ENCODE peak calls at places on chromosomes 13 and 19, in seven cellular contexts. B is mesendoderm, K is H9, S is neuronal stem cell, R is H1, V is mesenchymal stem cell, D is trophoblast cell. C is an unnamed sample.

GRCh38 chr13:75787249-75787940 is 151.3 kb downstream of the LMO7 start:
- DNase-seq in R (no peak), B (peak; percentile 16), D (no peak), S (no peak), K (no peak), V (peak; percentile 47), C (peak; percentile 79)

GRCh38 chr13:107883561-107884175 is 331.7 kb downstream of the LIG4 start:
- DNase-seq in S (no peak), D (no peak), K (no peak), V (peak; percentile 83), R (no peak), B (no peak), C (peak; percentile 93)

GRCh38 chr13:99289674-99290337 is 17.4 kb downstream of the GPR183 start:
- DNase-seq in K (no peak), V (no peak), D (peak; percentile 35), B (no peak), R (no peak), S (no peak), C (no peak)

GRCh38 chr19:28560786-28561185 is 652.2 kb downstream of the UQCRFS1 start:
- DNase-seq in R (no peak), S (no peak), V (no peak), B (peak; percentile 16), K (no peak), D (no peak), C (no peak)

GRCh38 chr19:52196256-52196967 is 6.6 kb downstream of the PPP2R1A start:
- DNase-seq in R (no peak), D (no peak), S (no peak), K (no peak), V (no peak), B (no peak), C (peak; percentile 62)

GRCh38 chr19:15292140-15292539 is 40.2 kb downstream of the BRD4 start:
- DNase-seq in V (no peak), S (no peak), K (no peak), D (no peak), R (no peak), B (no peak), C (no peak)

GRCh38 chr13:109790071-109790470 is 3.7 kb upstream of the IRS2 start:
- DNase-seq in D (no peak), S (no peak), K (no peak), V (no peak), B (no peak), R (no peak), C (no peak)

GRCh38 chr13:102651892-102652291 is 43.0 kb downstream of the METTL21C start:
- DNase-seq in K (no peak), D (no peak), S (no peak), V (peak; percentile 88), B (no peak), R (no peak), C (peak; percentile 52)

DNA sequence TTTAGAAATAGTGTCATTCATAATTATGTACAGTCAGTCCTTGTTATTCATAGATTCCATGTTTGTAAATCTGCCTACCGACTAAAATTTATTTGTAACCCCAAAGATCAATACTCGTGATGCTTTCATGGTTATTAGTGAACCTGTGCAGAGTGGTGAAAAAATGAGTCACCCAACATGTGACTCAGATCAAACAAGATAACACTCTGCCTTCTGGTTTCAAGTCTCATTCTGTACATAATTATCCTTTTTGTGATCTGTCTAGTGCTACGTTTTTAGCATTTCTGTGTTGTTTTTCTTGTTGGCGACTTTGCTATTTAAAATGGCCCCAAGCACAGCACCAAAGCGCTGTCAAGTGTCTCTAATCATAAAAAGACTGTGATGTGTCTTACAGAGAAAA is 274.7 kb downstream of the SUCLA2 start:
- DNase-seq in B (no peak), V (no peak), K (no peak), R (no peak), S (no peak), D (no peak), C (no peak)
- H3K23ac ChIP-seq in B (no peak overlapping the region), V (no peak overlapping the region), K (no peak overlapping the region), R (no peak overlapping the region), S (no peak overlapping the region), D (no peak overlapping the region), C (no peak overlapping the region)

GRCh38 chr19:39205449-39205764 is 1.3 kb upstream of the SYCN start:
- DNase-seq in K (no peak), B (no peak), R (no peak), S (no peak), D (no peak), V (no peak), C (no peak)
- H2BK120ac ChIP-seq in K (no peak overlapping the region), B (no peak overlapping the region), R (no peak overlapping the region), S (no peak overlapping the region), D (no peak overlapping the region), V (no peak overlapping the region), C (no peak overlapping the region)

DNA sequence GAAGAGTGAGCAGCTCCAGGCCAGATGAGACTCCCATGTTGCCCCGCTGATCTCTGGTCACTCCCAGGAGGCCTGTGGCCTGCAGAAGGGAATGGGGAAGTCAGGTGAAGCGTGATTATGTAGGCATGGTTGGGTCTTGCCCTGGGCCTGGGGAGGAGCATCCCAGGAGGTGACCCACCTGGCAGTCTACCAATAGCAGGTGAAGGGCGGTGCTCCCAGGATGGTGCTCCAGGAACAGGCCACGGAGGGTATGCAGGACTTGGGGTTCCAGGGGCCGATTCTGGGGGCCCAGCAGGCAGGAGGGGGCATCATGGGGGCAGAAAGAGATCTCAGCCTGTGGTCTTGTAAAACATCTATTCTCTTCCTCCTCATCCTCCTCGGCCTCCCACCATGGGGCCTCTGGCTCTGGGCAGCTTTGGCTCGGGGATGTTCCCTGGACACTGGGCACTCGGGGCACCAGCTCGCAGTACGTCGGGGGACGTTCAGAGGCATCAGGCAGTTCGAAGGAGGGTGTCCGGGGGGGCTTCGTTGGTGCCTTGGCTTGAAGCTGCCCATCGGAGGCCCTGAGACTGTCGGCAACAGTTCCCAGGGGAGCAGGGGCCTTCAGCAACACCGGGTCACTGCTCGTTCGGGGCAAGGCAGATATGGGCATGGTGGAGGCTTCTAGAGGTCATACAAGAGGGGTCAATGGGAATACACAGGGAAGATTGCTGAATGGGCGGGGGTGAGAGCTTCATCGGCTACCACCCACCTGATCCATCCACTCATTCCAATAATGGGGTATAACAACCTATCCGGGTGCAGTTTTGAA is 12.4 kb downstream of the SH2D3A start:
- DNase-seq in R (no peak), V (no peak), S (no peak), D (no peak), B (no peak), K (no peak), C (no peak)
- H3K23ac ChIP-seq in R (no peak overlapping the region), V (no peak overlapping the region), S (no peak overlapping the region), D (no peak overlapping the region), B (no peak overlapping the region), K (no peak overlapping the region), C (no peak overlapping the region)

GRCh38 chr19:22257916-22258315 is 28.3 kb upstream of the ZNF729 start:
- DNase-seq in V (no peak), B (no peak), S (no peak), D (peak; percentile 68), K (no peak), R (no peak), C (no peak)

GRCh38 chr19:22256856-22257255 is 29.4 kb upstream of the ZNF729 start:
- DNase-seq in B (no peak), V (no peak), S (no peak), K (no peak), R (no peak), D (peak; percentile 27), C (no peak)

GRCh38 chr19:22260499-22260898 is 25.7 kb upstream of the ZNF729 start:
- DNase-seq in B (no peak), D (no peak), R (no peak), K (no peak), V (no peak), S (no peak), C (no peak)

GRCh38 chr19:22261596-22261995 is 24.6 kb upstream of the ZNF729 start:
- DNase-seq in R (no peak), S (no peak), B (no peak), K (no peak), V (no peak), D (no peak), C (no peak)

DNA sequence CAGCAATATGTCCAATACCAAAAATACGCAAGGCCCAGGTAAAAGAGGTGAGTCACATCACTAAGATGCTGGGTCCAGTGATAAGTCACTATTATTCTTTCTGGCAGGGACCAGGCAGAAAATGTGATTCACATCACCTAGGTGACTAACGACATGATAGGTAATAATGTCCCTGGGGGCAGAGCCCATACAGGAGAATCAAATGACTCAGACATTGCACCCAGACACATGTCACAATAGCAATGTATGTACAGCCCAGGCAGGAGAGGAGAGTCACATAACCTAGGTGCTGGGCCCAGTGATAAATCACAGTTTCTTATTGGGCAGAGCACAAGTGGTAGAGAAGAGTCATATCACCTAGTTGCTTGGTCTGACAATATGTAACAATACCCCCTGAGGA is 28.9 kb upstream of the ZNF729 start:
- DNase-seq in K (no peak), S (no peak), R (no peak), D (peak; percentile 92), V (no peak), B (no peak), C (no peak)
- H2BK120ac ChIP-seq in K (no peak overlapping the region), S (no peak overlapping the region), R (no peak overlapping the region), D (no peak overlapping the region), V (no peak overlapping the region), B (no peak overlapping the region), C (no peak overlapping the region)

DNA sequence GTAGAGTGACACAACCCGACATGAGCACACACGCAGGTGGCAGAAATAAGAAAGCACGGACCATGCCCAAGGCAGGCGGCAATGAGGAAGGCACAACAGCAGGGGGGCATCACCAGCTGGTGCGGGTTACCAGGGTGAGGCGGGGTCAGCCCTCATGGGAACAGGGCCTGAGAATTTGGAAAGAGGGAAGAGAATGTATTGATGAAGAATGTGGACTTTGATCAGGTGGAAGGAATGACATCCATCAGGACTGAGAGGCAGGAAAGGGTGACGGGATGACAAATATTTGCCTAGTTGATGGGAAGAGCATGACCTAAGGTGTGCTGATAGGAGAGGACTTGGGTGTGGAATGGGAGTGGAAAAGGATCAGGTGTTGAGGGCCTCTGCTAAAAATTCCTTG is 177.5 kb downstream of the ABCC4 start:
- DNase-seq in R (no peak), D (no peak), B (no peak), K (no peak), V (no peak), S (no peak), C (no peak)
- H3K23ac ChIP-seq in R (no peak overlapping the region), D (no peak overlapping the region), B (no peak overlapping the region), K (no peak overlapping the region), V (no peak overlapping the region), S (no peak overlapping the region), C (no peak overlapping the region)

GRCh38 chr13:41426047-41426446 is 31.3 kb upstream of the RGCC start:
- DNase-seq in S (no peak), R (no peak), B (no peak), V (no peak), D (no peak), K (no peak), C (no peak)
- H2BK120ac ChIP-seq in S (no peak overlapping the region), R (no peak overlapping the region), B (no peak overlapping the region), V (no peak overlapping the region), D (no peak overlapping the region), K (no peak overlapping the region), C (no peak overlapping the region)